ENCODE peak calls at places on chromosomes 2 and 18, in nine cellular contexts. K, D, V, T, B, F, M, W and Z are unnamed samples.

GRCh38 chr2:16625201-16625729 is 40.4 kb downstream of the CYRIA start:
- DNase-seq in D (peak; percentile 60), W (no peak), K (no peak), V (no peak), B (peak; percentile 26), M (no peak), T (no peak), F (no peak), Z (peak; percentile 73)

GRCh38 chr2:138948070-138948539 is 167.9 kb upstream of the NXPH2 start:
- DNase-seq in K (no peak), V (no peak), M (no peak), W (no peak), B (no peak), F (peak; percentile 33), D (no peak), T (no peak), Z (peak; percentile 63)

GRCh38 chr18:39523281-39523680 is 1957.7 kb upstream of the CELF4 start:
- DNase-seq in K (no peak), W (no peak), V (no peak), B (no peak), M (no peak), D (no peak), F (peak; percentile 57), T (no peak), Z (peak; percentile 33)

GRCh38 chr2:136402281-136402680 is 284.3 kb upstream of the CXCR4 start:
- DNase-seq in W (no peak), B (no peak), F (no peak), V (no peak), D (peak; percentile 6), K (no peak), T (no peak), M (no peak), Z (no peak)

GRCh38 chr2:126886906-126887280 is 11.8 kb upstream of the TEX51 start:
- DNase-seq in B (no peak), K (no peak), T (no peak), M (no peak), V (no peak), W (no peak), F (no peak), D (no peak), Z (peak; percentile 36)

GRCh38 chr2:38698604-38699003 is 32.7 kb downstream of the GALM start:
- DNase-seq in K (no peak), W (no peak), F (no peak), B (no peak), M (no peak), V (no peak), D (no peak), T (no peak), Z (no peak)

GRCh38 chr2:133674433-133675331 is 106.4 kb upstream of the NCKAP5 start:
- DNase-seq in T (no peak), V (peak; percentile 30), B (peak; percentile 18), M (peak; percentile 38), W (peak; percentile 21), K (no peak), D (peak; percentile 73), F (peak; percentile 90), Z (peak; percentile 70)

GRCh38 chr2:61887684-61888303 is 662 bp downstream of the CCT4 start:
- DNase-seq in V (no peak), K (no peak), D (no peak), B (no peak), T (no peak), W (peak; percentile 8), F (peak; percentile 36), M (no peak), Z (peak; percentile 46)

GRCh38 chr2:10305715-10306114 is 3.0 kb downstream of the HPCAL1 start:
- DNase-seq in V (no peak), B (peak; percentile 21), M (no peak), D (peak; percentile 80), W (no peak), F (no peak), K (no peak), T (no peak), Z (peak; percentile 77)

GRCh38 chr2:11099122-11100065 is 55.9 kb upstream of the SLC66A3 start:
- DNase-seq in B (no peak), D (no peak), K (no peak), T (no peak), V (no peak), W (no peak), M (no peak), F (no peak), Z (no peak)

GRCh38 chr2:100820346-100821254 is 661 bp downstream of the NPAS2 start:
- DNase-seq in M (no peak), W (no peak), B (peak; percentile 19), D (peak; percentile 61), F (no peak), T (no peak), K (no peak), V (peak; percentile 22), Z (peak; percentile 32)

GRCh38 chr2:104734937-104735586 is 118.9 kb upstream of the POU3F3 start:
- DNase-seq in D (no peak), B (no peak), T (no peak), W (no peak), V (no peak), F (no peak), K (no peak), M (no peak), Z (no peak)

GRCh38 chr2:77519164-77519887 is 2.9 kb downstream of the LRRTM4 start:
- DNase-seq in V (no peak), M (no peak), D (no peak), W (no peak), K (no peak), B (no peak), F (no peak), T (no peak), Z (no peak)

GRCh38 chr2:235923859-235924674 is 244.1 kb downstream of the GBX2 start:
- DNase-seq in F (no peak), K (no peak), T (no peak), D (peak; percentile 33), B (no peak), V (no peak), W (no peak), M (no peak), Z (no peak)

GRCh38 chr18:74598350-74599001 is 806 bp downstream of the ZNF407 start:
- DNase-seq in D (peak; percentile 82), T (peak; percentile 86), B (peak; percentile 60), V (peak; percentile 60), F (peak; percentile 46), W (peak; percentile 48), M (peak; percentile 59), K (no peak), Z (peak; percentile 51)

GRCh38 chr18:63540131-63540530 is 2.0 kb upstream of the SERPINB12 start:
- DNase-seq in M (no peak), V (no peak), B (no peak), W (peak; percentile 30), T (no peak), F (peak; percentile 46), K (no peak), D (no peak), Z (no peak)

GRCh38 chr2:160140001-160140400 is 60.1 kb downstream of the ITGB6 start:
- DNase-seq in T (no peak), W (no peak), V (no peak), D (no peak), F (peak; percentile 44), M (no peak), B (no peak), K (no peak), Z (no peak)

GRCh38 chr2:75595541-75596395 is 35.0 kb upstream of the EVA1A start:
- DNase-seq in W (no peak), K (no peak), T (no peak), V (no peak), D (no peak), M (no peak), F (peak; percentile 95), B (no peak), Z (no peak)

GRCh38 chr2:238649936-238650518 is 197.9 kb upstream of the TWIST2 start:
- DNase-seq in F (no peak), V (no peak), M (no peak), T (no peak), K (no peak), W (no peak), B (no peak), D (peak; percentile 22), Z (no peak)

DNA sequence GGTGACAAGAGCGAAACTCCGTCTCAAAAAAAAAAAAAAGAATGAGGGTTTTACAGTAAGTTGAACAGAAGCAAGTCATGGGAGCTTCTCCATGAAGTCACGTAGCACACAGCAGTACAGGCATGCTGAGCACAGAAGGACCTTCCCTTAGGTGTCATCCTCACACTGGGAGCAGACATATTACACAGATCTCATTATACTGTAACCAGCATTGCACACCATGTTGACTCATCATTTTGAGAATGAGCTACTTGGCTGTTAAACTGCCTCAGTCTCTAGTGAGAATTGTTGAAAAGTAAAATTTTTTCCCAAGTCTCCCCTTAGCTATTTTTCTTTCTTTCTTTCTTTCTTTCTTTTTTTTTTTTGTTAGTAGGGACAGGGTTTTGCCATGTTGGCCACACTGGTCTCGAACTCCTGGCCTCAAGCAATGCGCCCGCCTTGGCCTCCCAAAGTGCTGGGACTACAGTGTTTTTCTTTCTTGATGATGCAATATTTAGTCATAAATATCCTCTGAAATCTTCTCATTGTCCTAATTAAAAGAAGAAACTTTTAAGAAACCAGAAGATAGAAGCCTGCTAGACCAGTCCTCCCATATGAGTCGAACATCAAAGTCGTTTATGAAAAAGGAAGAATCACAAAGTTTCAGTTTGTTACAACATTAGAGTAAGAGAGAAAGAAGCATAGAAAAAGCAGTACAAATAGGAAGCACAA is 37.9 kb upstream of the PPP1CB start:
- DNase-seq in F (peak; percentile 72), V (no peak), M (no peak), B (no peak), K (no peak), T (no peak), W (no peak), D (no peak), Z (no peak)
- H3K27ac ChIP-seq in F (no peak overlapping the region), V (no peak overlapping the region), M (no peak overlapping the region), B (no peak overlapping the region), K (no peak overlapping the region), T (no peak overlapping the region), W (no peak overlapping the region), D (no peak overlapping the region), Z (no peak overlapping the region)

GRCh38 chr2:187580462-187581124 is 26.4 kb upstream of the TFPI start:
- DNase-seq in F (peak; percentile 85), D (no peak), B (no peak), W (no peak), K (no peak), M (no peak), V (no peak), T (no peak), Z (no peak)
- H3K4me3 ChIP-seq in F (peak overlapping the region; percentile 46), D (no peak overlapping the region), B (no peak overlapping the region), W (no peak overlapping the region), K (no peak overlapping the region), M (peak overlapping the region; percentile 54), V (peak overlapping the region; percentile 45), T (no peak overlapping the region), Z (peak overlapping the region; percentile 39)

DNA sequence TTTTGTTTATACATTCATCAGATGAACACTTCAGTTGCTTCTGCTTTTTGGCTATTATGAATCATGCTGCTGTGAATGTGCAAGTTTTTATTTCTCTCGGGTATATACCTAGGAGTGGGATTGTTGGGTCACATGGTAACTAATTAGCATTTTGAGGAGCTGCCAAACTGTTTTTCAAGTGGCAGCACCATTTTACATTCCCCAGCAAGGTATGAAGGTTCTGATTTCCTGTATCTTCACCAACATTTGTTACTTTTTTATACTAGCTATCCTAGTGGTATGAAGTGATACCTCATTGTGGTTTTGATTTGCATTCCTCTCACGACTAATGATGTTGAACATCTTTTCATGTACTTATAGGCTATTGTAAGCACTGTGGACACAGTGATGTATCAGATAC is 53.9 kb downstream of the DYNC1I2 start:
- DNase-seq in B (no peak), K (no peak), F (peak; percentile 69), W (no peak), T (no peak), V (no peak), M (no peak), D (no peak), Z (no peak)
- H3K36me3 ChIP-seq in B (no peaks in the 10 kb centered on the region), K (no peaks in the 10 kb centered on the region), F (peaks cover 32% of the 10 kb centered on the region), W (peaks cover 94% of the 10 kb centered on the region), T (peaks cover 13% of the 10 kb centered on the region), V (no peaks in the 10 kb centered on the region), M (peaks cover 82% of the 10 kb centered on the region), D (peaks cover 72% of the 10 kb centered on the region), Z (peaks cover 27% of the 10 kb centered on the region)

GRCh38 chr2:196640031-196640548 is 575 bp downstream of the CCDC150 start:
- DNase-seq in B (no peak), F (no peak), V (no peak), M (no peak), W (no peak), T (no peak), K (no peak), D (no peak), Z (no peak)
- H3K27ac ChIP-seq in B (peak overlapping the region; percentile 64), F (no peak overlapping the region), V (peak overlapping the region; percentile 34), M (peak overlapping the region; percentile 43), W (peak overlapping the region; percentile 88), T (peak overlapping the region; percentile 21), K (no peak overlapping the region), D (peak overlapping the region; percentile 48), Z (no peak overlapping the region)